ENCODE peak calls at places on chromosomes 13 and 19, in nine cellular contexts. C, I, U, N, X, G, A, Y and F are unnamed samples.

GRCh38 chr19:13505761-13506549 is at the start of gene CACNA1A:
- DNase-seq in A (no peak), Y (peak; percentile 80), U (no peak), C (peak; percentile 42), X (no peak), G (no peak), N (no peak), I (no peak), F (peak; percentile 73)

GRCh38 chr19:14333101-14333871 is 48.0 kb upstream of the ADGRE5 start:
- DNase-seq in A (no peak), Y (peak; percentile 76), G (peak; percentile 71), I (peak; percentile 37), X (no peak), C (peak; percentile 31), N (no peak), U (no peak), F (peak; percentile 70)

GRCh38 chr13:104984296-104984818 is 1551.1 kb downstream of the EFNB2 start:
- DNase-seq in I (peak; percentile 39), N (peak; percentile 92), U (no peak), Y (no peak), X (no peak), C (no peak), A (no peak), G (no peak), F (no peak)

GRCh38 chr19:38323276-38323675 is 3.6 kb downstream of the KCNK6 start:
- DNase-seq in N (no peak), A (no peak), X (no peak), U (no peak), Y (no peak), C (no peak), G (no peak), I (no peak), F (no peak)

GRCh38 chr13:74128171-74128767 is 5.9 kb downstream of the KLF12 start:
- DNase-seq in C (no peak), A (no peak), G (no peak), Y (no peak), U (no peak), N (peak; percentile 80), X (no peak), I (no peak), F (no peak)

GRCh38 chr19:12723643-12724426 is at the start of gene TNPO2:
- DNase-seq in C (peak; percentile 70), I (peak; percentile 60), G (peak; percentile 69), A (no peak), U (no peak), N (peak; percentile 65), X (peak; percentile 89), Y (peak; percentile 89), F (peak; percentile 94)

GRCh38 chr19:34067861-34068271 is 104.4 kb upstream of the LSM14A start:
- DNase-seq in I (no peak), Y (no peak), U (no peak), G (no peak), C (no peak), X (no peak), A (peak; percentile 50), N (no peak), F (no peak)

GRCh38 chr19:41548954-41549688 is 26.8 kb upstream of the CEACAM21 start:
- DNase-seq in A (no peak), Y (no peak), I (peak; percentile 43), X (no peak), N (peak; percentile 89), U (no peak), G (peak; percentile 71), C (no peak), F (peak; percentile 55)

GRCh38 chr19:6268382-6268771 is 11.4 kb downstream of the MLLT1 start:
- DNase-seq in C (no peak), G (no peak), Y (no peak), I (no peak), N (no peak), U (no peak), X (no peak), A (no peak), F (no peak)

GRCh38 chr13:92989301-92989700 is 237.3 kb upstream of the GPC6 start:
- DNase-seq in U (no peak), Y (no peak), X (no peak), I (no peak), N (no peak), A (no peak), C (no peak), G (no peak), F (no peak)

GRCh38 chr13:84686458-84686857 is 804.2 kb upstream of the SLITRK1 start:
- DNase-seq in Y (no peak), U (no peak), I (no peak), G (no peak), X (no peak), C (no peak), A (no peak), N (no peak), F (no peak)

GRCh38 chr13:46593403-46593802 is 40.4 kb downstream of the LRCH1 start:
- DNase-seq in X (no peak), Y (no peak), G (no peak), N (no peak), I (no peak), C (no peak), A (no peak), U (no peak), F (no peak)

GRCh38 chr13:46595918-46596315 is 42.9 kb downstream of the LRCH1 start:
- DNase-seq in X (no peak), N (no peak), G (no peak), I (no peak), Y (no peak), A (no peak), U (no peak), C (no peak), F (no peak)

GRCh38 chr13:46596501-46596900 is 43.5 kb downstream of the LRCH1 start:
- DNase-seq in G (no peak), U (no peak), N (no peak), I (no peak), A (no peak), X (no peak), Y (no peak), C (no peak), F (no peak)

GRCh38 chr13:46592410-46592809 is 39.4 kb downstream of the LRCH1 start:
- DNase-seq in G (no peak), C (no peak), Y (no peak), A (no peak), I (no peak), U (no peak), X (no peak), N (no peak), F (no peak)

DNA sequence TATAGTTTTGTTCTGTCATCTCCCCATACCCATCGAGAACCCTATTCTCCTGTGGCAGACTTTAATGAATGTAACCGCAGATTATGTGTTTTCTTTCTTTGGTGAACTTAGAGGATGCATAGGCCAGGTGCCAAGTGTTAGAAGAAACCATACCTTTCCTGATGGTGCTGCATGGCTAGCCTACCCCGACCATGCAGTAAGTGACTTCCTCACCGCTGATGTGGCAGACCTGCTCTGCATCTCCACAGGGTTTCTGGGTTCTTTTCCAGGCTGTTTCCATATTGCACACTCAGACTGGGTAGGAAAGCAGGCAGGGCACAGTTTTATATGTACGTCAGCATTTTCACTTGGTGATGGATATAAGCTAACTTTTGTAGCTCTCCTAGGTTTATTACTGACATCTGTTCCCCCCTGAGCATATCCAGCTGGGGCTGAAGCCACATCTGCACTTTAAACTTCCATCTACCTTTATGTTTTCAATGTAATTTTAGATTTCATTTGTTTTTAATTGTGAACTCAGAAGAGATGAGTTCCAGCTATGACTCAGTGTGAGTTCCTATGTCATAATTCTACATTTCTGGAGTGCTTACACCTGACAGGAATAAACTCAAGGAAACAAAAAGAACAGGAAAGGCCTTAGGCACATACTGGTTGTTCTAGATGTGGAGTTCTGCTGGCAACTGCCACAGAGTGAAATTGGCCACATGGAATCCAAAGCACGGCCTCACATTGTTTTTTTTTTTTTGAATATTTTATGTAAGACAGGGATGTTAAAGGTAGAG is 42.4 kb downstream of the LRCH1 start:
- DNase-seq in Y (no peak), A (no peak), X (no peak), U (peak; percentile 80), G (no peak), I (no peak), C (no peak), N (peak; percentile 49), F (no peak)
- TF ChIP-seq POLR2AphosphoS5 in Y (no peak), A (no peak), X (peak; percentile 39), U (peak; percentile 49), G (no peak), I (no peak), C (no peak), N (no peak), F (no peak)

GRCh38 chr19:4386038-4386782 is 14.1 kb downstream of the SH3GL1 start:
- DNase-seq in I (no peak), A (no peak), G (no peak), C (no peak), X (no peak), N (no peak), Y (no peak), U (no peak), F (no peak)
- TF ChIP-seq CTCF in I (no peak), A (no peak), G (no peak), C (no peak), X (no peak), N (no peak), Y (no peak), U (peak; percentile 10), F (no peak)

GRCh38 chr19:35329323-35329722 is 336 bp downstream of the CD22 start:
- DNase-seq in G (no peak), C (no peak), U (no peak), X (no peak), N (no peak), A (no peak), I (no peak), Y (no peak), F (no peak)

GRCh38 chr19:35328851-35329285 is at the start of gene CD22:
- DNase-seq in X (peak; percentile 87), I (no peak), G (no peak), A (no peak), U (no peak), Y (no peak), N (no peak), C (no peak), F (no peak)

GRCh38 chr19:35331551-35332214 is 2.7 kb downstream of the CD22 start:
- DNase-seq in Y (no peak), I (no peak), C (peak; percentile 3), N (no peak), U (no peak), A (no peak), X (no peak), G (no peak), F (no peak)

GRCh38 chr19:35332817-35333216 is 3.8 kb downstream of the CD22 start:
- DNase-seq in I (no peak), C (peak; percentile 4), G (no peak), A (no peak), N (no peak), U (no peak), X (peak; percentile 85), Y (no peak), F (peak; percentile 12)

DNA sequence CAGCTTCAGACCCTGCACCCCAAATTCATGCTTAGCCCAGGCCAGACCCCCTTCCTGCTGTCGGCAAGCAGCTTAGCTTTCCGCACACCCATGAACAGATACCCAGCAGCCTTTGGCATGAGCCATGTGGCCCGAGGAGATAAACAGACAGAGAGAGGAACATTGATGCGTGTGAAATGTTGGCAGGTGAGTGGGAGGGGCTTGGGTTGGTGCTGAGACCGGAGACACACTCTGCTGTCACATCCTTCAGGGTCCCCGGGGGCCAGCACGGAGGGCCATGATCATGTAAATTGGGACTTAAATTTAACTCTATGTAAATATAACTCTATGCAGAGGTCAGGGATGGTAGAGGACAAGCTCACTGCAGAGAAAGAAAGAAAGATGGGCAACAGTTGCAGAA is 1.5 kb downstream of the CD22 start:
- DNase-seq in U (no peak), A (no peak), G (peak; percentile 26), X (peak; percentile 93), I (no peak), N (no peak), C (no peak), Y (no peak), F (no peak)
- TF ChIP-seq POLR2AphosphoS5 in U (no peak), A (no peak), G (no peak), X (peak; percentile 98), I (no peak), N (no peak), C (no peak), Y (no peak), F (no peak)

GRCh38 chr13:113935081-113935511 is 38.8 kb downstream of the C13orf46 start:
- DNase-seq in U (no peak), Y (peak; percentile 59), N (no peak), A (no peak), C (no peak), I (no peak), G (no peak), X (peak; percentile 64), F (peak; percentile 43)
- TF ChIP-seq CTCF in U (no peak), Y (no peak), N (no peak), A (no peak), C (no peak), I (no peak), G (no peak), X (no peak), F (no peak)